ENCODE peak calls at places on chromosomes 1 and 21, in eight cellular contexts. Q is upper lobe of left lung; Y is aorta; F is cardiac muscle cell; O is heart right ventricle; U is CD4-positive, CD25-positive, alpha-beta regulatory T cell; K is cardiac fibroblast; J is colonic mucosa. A is an unnamed sample.
A peak's percentile ranks its signal among the peaks of the same experiment; 100 is the strongest.

GRCh38 chr1:229980009-229980408 is 87.0 kb upstream of the GALNT2 start:
- DNase-seq in K (peak; percentile 91), U (no peak), O (no peak), F (no peak), Q (no peak), Y (no peak), J (no peak), A (no peak)

GRCh38 chr1:240104662-240105061 is 13.0 kb downstream of the FMN2 start:
- DNase-seq in F (no peak), Y (no peak), U (no peak), Q (no peak), J (no peak), K (no peak), O (no peak), A (no peak)

GRCh38 chr21:41967708-41968107 is 13.9 kb upstream of the C2CD2 start:
- DNase-seq in K (no peak), U (no peak), F (no peak), O (no peak), J (peak; percentile 8), Q (no peak), Y (no peak), A (no peak)

GRCh38 chr1:246658567-246658966 is 65.6 kb upstream of the SCCPDH start:
- DNase-seq in Y (no peak), F (no peak), J (no peak), Q (no peak), K (no peak), O (no peak), U (no peak), A (no peak)

GRCh38 chr1:41637367-41637766 is 152.9 kb upstream of the EDN2 start:
- DNase-seq in J (no peak), K (no peak), Q (no peak), Y (no peak), F (no peak), O (no peak), U (no peak), A (no peak)

GRCh38 chr1:169087876-169088275 is 18.6 kb upstream of the ATP1B1 start:
- DNase-seq in O (no peak), K (no peak), Y (no peak), J (no peak), Q (no peak), F (no peak), U (no peak), A (no peak)

GRCh38 chr1:51295926-51296325 is 34.4 kb downstream of the TTC39A start:
- DNase-seq in F (no peak), U (no peak), J (no peak), Q (no peak), Y (no peak), O (no peak), K (no peak), A (no peak)

GRCh38 chr1:6628971-6629479 is 4.4 kb downstream of the THAP3 start:
- DNase-seq in Y (no peak), O (no peak), K (no peak), U (no peak), F (no peak), J (no peak), Q (no peak), A (no peak)

GRCh38 chr1:150521196-150521968 is 5.8 kb downstream of the FALEC start:
- DNase-seq in K (no peak), Y (no peak), F (no peak), U (no peak), O (no peak), J (no peak), Q (no peak), A (no peak)

DNA sequence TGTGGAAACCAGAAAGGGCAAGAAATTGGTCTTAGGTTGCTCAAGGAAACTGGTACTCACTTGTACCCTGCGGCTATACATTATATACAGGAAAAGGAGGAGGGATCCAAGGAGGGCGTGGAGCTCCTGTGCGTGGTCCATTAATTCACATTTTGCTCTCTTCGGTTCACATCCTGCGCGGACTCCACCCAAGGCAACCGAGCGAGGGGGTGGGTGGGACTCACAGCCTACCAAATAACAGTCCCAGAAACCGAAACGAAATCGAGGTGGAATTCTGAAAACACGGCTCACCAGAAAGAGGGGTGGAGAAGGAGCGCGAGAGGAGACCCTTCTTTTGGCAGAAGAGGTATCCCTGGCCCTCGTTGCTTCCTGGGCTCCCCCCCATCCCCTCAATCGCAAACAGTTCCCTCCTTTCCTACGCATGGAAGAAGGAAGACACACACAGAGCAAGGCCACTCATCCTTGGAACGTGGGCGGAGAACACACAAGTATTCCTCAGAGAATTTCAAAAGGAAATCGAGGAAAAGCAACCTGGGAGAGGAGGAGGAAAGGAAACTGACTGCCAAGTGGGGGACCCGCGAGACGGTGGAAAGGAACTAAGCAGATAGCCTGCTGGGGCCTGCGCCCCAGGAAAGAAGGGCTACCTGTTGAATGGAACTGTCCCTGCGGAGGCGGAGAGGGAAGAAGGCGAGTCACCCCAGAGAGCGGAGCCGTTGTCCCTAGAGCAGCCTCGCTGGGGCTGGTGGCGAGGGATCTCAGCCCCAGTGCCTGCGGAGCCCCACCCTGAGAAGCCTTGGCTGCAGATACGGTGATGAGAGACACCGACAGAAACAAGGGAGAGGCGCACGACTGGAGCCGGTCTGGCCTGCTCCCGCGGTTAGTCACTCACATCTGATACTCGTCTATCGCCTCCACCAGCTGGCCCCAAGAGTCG is 705 bp downstream of the AIDA start:
- DNase-seq in Y (peak; percentile 73), K (peak; percentile 63), J (peak; percentile 72), F (peak; percentile 57), U (peak; percentile 51), O (peak; percentile 65), Q (peak; percentile 58), A (no peak)
- H3K4me3 ChIP-seq in Y (peak overlapping the region; percentile 87), K (peak overlapping the region; percentile 86), J (peak overlapping the region; percentile 63), F (peak overlapping the region; percentile 88), U (peak overlapping the region; percentile 85), O (peak overlapping the region; percentile 74), Q (peak overlapping the region; percentile 80), A (peak overlapping the region; percentile 100)

GRCh38 chr1:214031267-214031650 is 43.5 kb downstream of the PROX1 start:
- DNase-seq in J (no peak), Q (no peak), F (peak; percentile 75), K (no peak), Y (no peak), O (no peak), U (no peak), A (no peak)

GRCh38 chr1:214028569-214028968 is 40.8 kb downstream of the PROX1 start:
- DNase-seq in U (no peak), O (no peak), Y (no peak), F (no peak), K (no peak), J (no peak), Q (no peak), A (no peak)

GRCh38 chr1:214028999-214029406 is 41.2 kb downstream of the PROX1 start:
- DNase-seq in O (no peak), K (no peak), Y (no peak), Q (no peak), U (no peak), J (no peak), F (no peak), A (no peak)

GRCh38 chr1:214028095-214028494 is 40.3 kb downstream of the PROX1 start:
- DNase-seq in U (no peak), Y (no peak), J (no peak), Q (no peak), F (no peak), K (no peak), O (no peak), A (no peak)

DNA sequence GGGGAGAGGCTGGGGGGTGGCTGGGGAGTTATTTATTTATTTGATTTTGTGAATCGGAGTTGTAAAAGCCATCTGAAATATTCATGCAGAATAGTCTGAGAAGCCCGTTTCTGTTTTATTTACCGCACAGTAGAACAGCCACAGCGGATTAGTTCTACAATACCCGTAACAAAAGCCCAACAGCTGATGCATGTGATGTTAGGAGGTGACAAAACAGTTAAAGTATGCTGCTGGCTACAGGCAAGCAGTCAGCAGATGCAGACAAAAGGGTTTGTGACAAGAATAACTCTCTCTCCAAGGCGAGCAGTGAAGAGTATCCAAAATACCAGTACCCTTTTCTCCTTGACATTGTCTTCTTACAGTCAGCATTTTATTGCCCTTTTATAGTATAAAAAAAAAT is 42.0 kb downstream of the PROX1 start:
- DNase-seq in J (no peak), F (peak; percentile 58), O (peak; percentile 42), Q (no peak), Y (no peak), U (no peak), K (no peak), A (peak; percentile 5)
- H3K4me3 ChIP-seq in J (no peak overlapping the region), F (no peak overlapping the region), O (no peak overlapping the region), Q (no peak overlapping the region), Y (no peak overlapping the region), U (no peak overlapping the region), K (no peak overlapping the region), A (no peak overlapping the region)

GRCh38 chr1:238141295-238141694 is 250.6 kb upstream of the ZP4 start:
- DNase-seq in J (no peak), Q (no peak), O (no peak), Y (no peak), F (peak; percentile 2), U (no peak), K (no peak), A (no peak)

GRCh38 chr1:238139713-238140112 is 249.0 kb upstream of the ZP4 start:
- DNase-seq in U (no peak), K (no peak), Y (no peak), Q (no peak), O (no peak), J (no peak), F (no peak), A (peak; percentile 85)

DNA sequence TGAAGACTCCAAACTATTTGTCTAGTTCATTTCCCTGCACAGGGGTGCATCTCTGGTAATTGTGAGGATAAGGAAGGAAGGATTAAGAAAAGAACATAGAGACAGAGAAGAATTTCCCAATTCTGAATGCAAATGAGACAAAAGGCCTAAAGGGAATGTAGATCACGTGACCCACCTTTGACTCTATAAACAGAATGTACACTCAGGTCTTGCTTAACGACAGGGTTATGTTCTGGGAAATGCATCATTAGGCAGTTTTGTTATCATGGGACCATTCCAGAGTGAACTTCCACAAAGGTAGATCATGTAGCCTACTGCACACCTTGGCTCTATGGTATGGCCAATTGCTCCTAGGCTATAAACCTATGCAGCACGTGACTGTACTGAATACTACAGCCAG is 252.3 kb upstream of the ZP4 start:
- DNase-seq in Q (no peak), O (no peak), Y (no peak), F (no peak), K (no peak), J (no peak), U (no peak), A (no peak)
- H3K4me3 ChIP-seq in Q (no peak overlapping the region), O (no peak overlapping the region), Y (no peak overlapping the region), F (no peak overlapping the region), K (no peak overlapping the region), J (no peak overlapping the region), U (no peak overlapping the region), A (no peak overlapping the region)

GRCh38 chr1:10761503-10762152 is 34.8 kb downstream of the CASZ1 start:
- DNase-seq in Y (no peak), F (no peak), K (peak; percentile 6), U (no peak), O (no peak), Q (peak; percentile 81), J (peak; percentile 71), A (no peak)

GRCh38 chr1:10760566-10761502 is 35.6 kb downstream of the CASZ1 start:
- DNase-seq in Q (no peak), O (no peak), J (no peak), K (no peak), U (no peak), Y (no peak), F (no peak), A (no peak)

GRCh38 chr1:10756842-10757241 is 39.6 kb downstream of the CASZ1 start:
- DNase-seq in J (no peak), F (no peak), Q (no peak), Y (no peak), U (no peak), O (no peak), K (no peak), A (no peak)

GRCh38 chr1:10762153-10762523 is 34.3 kb downstream of the CASZ1 start:
- DNase-seq in O (peak; percentile 58), K (no peak), F (no peak), U (no peak), J (no peak), Y (no peak), Q (no peak), A (no peak)

GRCh38 chr1:10759413-10760200 is 36.8 kb downstream of the CASZ1 start:
- DNase-seq in Y (no peak), F (no peak), Q (no peak), U (no peak), O (no peak), K (no peak), J (peak; percentile 92), A (no peak)
- H3K4me3 ChIP-seq in Y (no peak overlapping the region), F (no peak overlapping the region), Q (no peak overlapping the region), U (no peak overlapping the region), O (no peak overlapping the region), K (no peak overlapping the region), J (peak overlapping the region; percentile 7), A (no peak overlapping the region)

A was measured in retinal pigment epithelial cell.